ENCODE peak calls at places on chromosomes 11 and 22, in ten cellular contexts. W, G, S, Q, N, T, C, I, B and U are unnamed samples.

GRCh38 chr11:126636911-126637799 is 281.7 kb downstream of the ST3GAL4 start:
- DNase-seq in W (no peak), G (peak), S (no peak), Q (no peak), N (no peak), T (peak), C (no peak), I (no peak), B (no peak), U (no peak)

GRCh38 chr22:40484906-40485660 is 114.7 kb downstream of the SGSM3 start:
- DNase-seq in W (no peak), G (no peak), S (no peak), Q (no peak), N (no peak), T (peak), C (no peak), I (no peak), B (no peak), U (no peak)

GRCh38 chr11:3833461-3833860 is 7.3 kb downstream of the RHOG start:
- DNase-seq in W (no peak), G (no peak), S (no peak), Q (no peak), N (no peak), T (no peak), C (no peak), I (no peak), B (no peak), U (no peak)

GRCh38 chr11:77181226-77181625 is 53.2 kb downstream of the MYO7A start:
- DNase-seq in W (no peak), G (no peak), S (no peak), Q (no peak), N (no peak), T (no peak), C (no peak), I (no peak), B (no peak), U (no peak)

GRCh38 chr11:38948392-38948791 is 2350.4 kb upstream of the RAG2 start:
- DNase-seq in W (no peak), G (no peak), S (no peak), Q (no peak), N (no peak), T (no peak), C (no peak), I (no peak), B (no peak), U (no peak)

GRCh38 chr11:67177399-67178281 is 58.6 kb downstream of the KDM2A start:
- DNase-seq in W (no peak), G (no peak), S (no peak), Q (no peak), N (no peak), T (no peak), C (no peak), I (no peak), B (no peak), U (no peak)

GRCh38 chr11:110870816-110871522 is 158.7 kb upstream of the ARHGAP20 start:
- DNase-seq in W (no peak), G (no peak), S (no peak), Q (no peak), N (no peak), T (no peak), C (no peak), I (no peak), B (no peak), U (no peak)

GRCh38 chr11:33657757-33658156 is 42.9 kb downstream of the C11orf91 start:
- DNase-seq in W (no peak), G (no peak), S (no peak), Q (no peak), N (no peak), T (no peak), C (no peak), I (no peak), B (no peak), U (no peak)

GRCh38 chr11:23932485-23932898 is 564.4 kb upstream of the LUZP2 start:
- DNase-seq in W (no peak), G (peak), S (no peak), Q (no peak), N (no peak), T (peak), C (no peak), I (no peak), B (no peak), U (no peak)

GRCh38 chr11:69542314-69543168 is 61.1 kb downstream of the LINC01488 start:
- DNase-seq in W (no peak), G (no peak), S (no peak), Q (no peak), N (no peak), T (no peak), C (no peak), I (no peak), B (no peak), U (no peak)

GRCh38 chr11:95378106-95378505 is 147.1 kb upstream of the SESN3 start:
- DNase-seq in W (no peak), G (no peak), S (no peak), Q (no peak), N (no peak), T (peak), C (no peak), I (no peak), B (no peak), U (no peak)

GRCh38 chr11:93718057-93718563 is 23.2 kb downstream of the TAF1D start:
- DNase-seq in W (no peak), G (no peak), S (no peak), Q (no peak), N (no peak), T (no peak), C (no peak), I (no peak), B (no peak), U (no peak)

GRCh38 chr11:134065381-134065780 is 3.5 kb upstream of the JAM3 start:
- DNase-seq in W (no peak), G (no peak), S (no peak), Q (no peak), N (no peak), T (no peak), C (no peak), I (no peak), B (no peak), U (no peak)

GRCh38 chr22:39301108-39301507 is 18.3 kb downstream of the RPL3 start:
- DNase-seq in W (no peak), G (no peak), S (no peak), Q (no peak), N (no peak), T (no peak), C (no peak), I (no peak), B (no peak), U (no peak)

GRCh38 chr22:45188779-45189178 is 25.1 kb downstream of the NUP50 start:
- DNase-seq in W (no peak), G (no peak), S (no peak), Q (no peak), N (no peak), T (no peak), C (no peak), I (no peak), B (no peak), U (no peak)

GRCh38 chr11:335779-336665 is 15.4 kb upstream of the IFITM3 start:
- DNase-seq in W (no peak), G (no peak), S (no peak), Q (no peak), N (no peak), T (no peak), C (no peak), I (no peak), B (peak), U (no peak)

GRCh38 chr11:64611961-64612646 is 21.1 kb downstream of the SLC22A12 start:
- DNase-seq in W (no peak), G (no peak), S (no peak), Q (no peak), N (no peak), T (no peak), C (no peak), I (no peak), B (no peak), U (no peak)

GRCh38 chr11:44760917-44761545 is 34.3 kb downstream of the TSPAN18 start:
- DNase-seq in W (no peak), G (peak), S (no peak), Q (peak), N (no peak), T (peak), C (peak), I (peak), B (no peak), U (no peak)

GRCh38 chr22:49481651-49482399 is 345.8 kb downstream of the BRD1 start:
- DNase-seq in W (no peak), G (no peak), S (no peak), Q (no peak), N (no peak), T (no peak), C (no peak), I (no peak), B (no peak), U (no peak)

GRCh38 chr22:47213571-47214230 is 451.3 kb downstream of the TBC1D22A start:
- DNase-seq in W (no peak), G (peak), S (no peak), Q (peak), N (peak), T (no peak), C (no peak), I (peak), B (no peak), U (peak)

GRCh38 chr11:92308366-92308765 is 83.7 kb downstream of the FAT3 start:
- DNase-seq in W (no peak), G (no peak), S (no peak), Q (no peak), N (no peak), T (peak), C (no peak), I (no peak), B (no peak), U (no peak)

GRCh38 chr11:117874253-117874909 is 2.1 kb downstream of the FXYD6 start:
- DNase-seq in W (no peak), G (no peak), S (no peak), Q (no peak), N (no peak), T (no peak), C (no peak), I (no peak), B (no peak), U (no peak)

GRCh38 chr11:65290448-65291165 is 24.1 kb upstream of the CDC42EP2 start:
- DNase-seq in W (no peak), G (peak), S (no peak), Q (no peak), N (no peak), T (peak), C (no peak), I (no peak), B (peak), U (no peak)

GRCh38 chr11:62443390-62444201 is 24.8 kb downstream of the SCGB1A1 start:
- DNase-seq in W (no peak), G (no peak), S (no peak), Q (no peak), N (no peak), T (no peak), C (no peak), I (peak), B (no peak), U (no peak)

GRCh38 chr11:43567396-43567975 is 113.1 kb upstream of the HSD17B12 start:
- DNase-seq in W (peak), G (peak), S (no peak), Q (no peak), N (no peak), T (peak), C (no peak), I (peak), B (peak), U (no peak)

GRCh38 chr11:10275714-10276113 is 18.3 kb downstream of the SBF2 start:
- DNase-seq in W (no peak), G (no peak), S (no peak), Q (no peak), N (no peak), T (peak), C (no peak), I (no peak), B (no peak), U (no peak)

GRCh38 chr22:29003975-29004646 is 57.5 kb downstream of the C22orf31 start:
- DNase-seq in W (peak), G (no peak), S (no peak), Q (peak), N (no peak), T (peak), C (no peak), I (no peak), B (no peak), U (no peak)